ENCODE peak calls at places on chromosome 21, in nine cellular contexts. O, Y, K, E, I, S, Q, M and N are unnamed samples.

GRCh38 chr21:17441370-17441769 is 71.5 kb upstream of the CXADR start:
- DNase-seq in E (peak), M (peak), I (peak), Q (no peak), Y (peak), K (no peak), S (peak), O (no peak), N (no peak)

GRCh38 chr21:38985423-38986378 is 180.0 kb downstream of the ETS2 start:
- DNase-seq in O (peak), E (no peak), Q (peak), K (no peak), Y (peak), S (peak), I (peak), M (no peak), N (no peak)

GRCh38 chr21:15659768-15660423 is 69.9 kb upstream of the USP25 start:
- DNase-seq in E (no peak), S (peak), O (no peak), Q (no peak), M (no peak), I (peak), Y (no peak), K (no peak), N (no peak)

GRCh38 chr21:10272216-10272615 is 249.2 kb upstream of the TPTE start:
- DNase-seq in I (no peak), Q (no peak), K (no peak), Y (peak), M (no peak), O (no peak), E (no peak), S (no peak), N (no peak)

GRCh38 chr21:45317401-45318145 is 29.9 kb upstream of the POFUT2 start:
- DNase-seq in M (no peak), E (no peak), K (no peak), O (no peak), S (peak), I (no peak), Q (no peak), Y (peak), N (no peak)

GRCh38 chr21:15034126-15034848 is 30.5 kb downstream of the NRIP1 start:
- DNase-seq in I (no peak), M (no peak), E (no peak), Q (no peak), Y (peak), S (no peak), K (no peak), O (no peak), N (peak)

GRCh38 chr21:29187939-29188338 is 57.5 kb downstream of the MAP3K7CL start:
- DNase-seq in Y (peak), M (no peak), E (peak), O (no peak), I (no peak), Q (no peak), S (peak), K (no peak), N (no peak)

GRCh38 chr21:15084668-15085067 is 19.9 kb upstream of the NRIP1 start:
- DNase-seq in M (no peak), K (no peak), Y (no peak), O (no peak), Q (no peak), S (no peak), I (no peak), E (no peak), N (no peak)

GRCh38 chr21:33069994-33070811 is at the start of gene OLIG1:
- DNase-seq in Q (no peak), I (peak), E (no peak), K (peak), O (no peak), Y (no peak), S (peak), M (peak), N (no peak)

GRCh38 chr21:17782051-17782450 is 37.1 kb downstream of the C21orf91 start:
- DNase-seq in E (no peak), Q (no peak), K (no peak), M (peak), O (no peak), S (no peak), Y (no peak), I (no peak), N (no peak)

GRCh38 chr21:37658994-37659458 is 257.2 kb downstream of the KCNJ6 start:
- DNase-seq in E (peak), K (no peak), Y (peak), Q (no peak), M (no peak), S (peak), I (peak), O (peak), N (no peak)

GRCh38 chr21:15788847-15789548 is 59.2 kb downstream of the USP25 start:
- DNase-seq in S (peak), M (no peak), K (no peak), Q (no peak), Y (peak), E (no peak), I (no peak), O (no peak), N (peak)

GRCh38 chr21:45318146-45318555 is 30.5 kb upstream of the POFUT2 start:
- DNase-seq in Q (no peak), M (no peak), I (no peak), E (no peak), K (no peak), Y (no peak), S (no peak), O (no peak), N (no peak)

GRCh38 chr21:14850394-14850793 is 214.4 kb downstream of the NRIP1 start:
- DNase-seq in M (no peak), Q (no peak), O (no peak), S (no peak), K (no peak), E (no peak), I (no peak), Y (no peak), N (no peak)

GRCh38 chr21:33261635-33262034 is 4.5 kb upstream of the IL10RB start:
- DNase-seq in I (no peak), M (no peak), Y (peak), K (no peak), O (no peak), S (no peak), E (no peak), Q (peak), N (no peak)

GRCh38 chr21:19034041-19034440 is 630.5 kb upstream of the TMPRSS15 start:
- DNase-seq in M (no peak), Y (no peak), Q (no peak), O (no peak), I (no peak), K (no peak), S (no peak), E (no peak), N (no peak)

GRCh38 chr21:25885880-25886279 is 151.1 kb downstream of the GABPA start:
- DNase-seq in E (no peak), K (no peak), Y (no peak), Q (no peak), S (no peak), M (no peak), I (no peak), O (no peak), N (no peak)
- H3K27ac ChIP-seq in E (no peak), K (no peak), Y (no peak), Q (no peak), S (no peak), M (no peak), I (no peak), O (no peak), N (no peak)

GRCh38 chr21:28090546-28090945 is 902.1 kb downstream of the LTN1 start:
- DNase-seq in O (no peak), E (no peak), I (no peak), K (no peak), M (no peak), Y (no peak), S (no peak), Q (no peak), N (no peak)
- H3K4me3 ChIP-seq in O (no peak), E (no peak), I (peak), K (no peak), M (no peak), Y (no peak), S (no peak), Q (no peak), N (no peak)

GRCh38 chr21:43902441-43902840 is 37.4 kb downstream of the AGPAT3 start:
- DNase-seq in I (no peak), E (no peak), Y (peak), S (no peak), M (no peak), K (no peak), Q (no peak), O (no peak), N (no peak)

GRCh38 chr21:43903451-43904091 is 38.5 kb downstream of the AGPAT3 start:
- DNase-seq in M (no peak), K (no peak), Y (peak), O (no peak), S (no peak), Q (no peak), E (no peak), I (no peak), N (no peak)

GRCh38 chr21:43900690-43901089 is 35.7 kb downstream of the AGPAT3 start:
- DNase-seq in M (no peak), K (no peak), Q (no peak), I (no peak), S (no peak), E (no peak), Y (no peak), O (no peak), N (no peak)

GRCh38 chr21:43900078-43900385 is 35.0 kb downstream of the AGPAT3 start:
- DNase-seq in Y (no peak), O (no peak), E (no peak), S (no peak), I (no peak), Q (no peak), K (no peak), M (no peak), N (no peak)

GRCh38 chr21:43899307-43900077 is 34.5 kb downstream of the AGPAT3 start:
- DNase-seq in S (no peak), K (no peak), M (no peak), I (no peak), O (no peak), E (no peak), Y (no peak), Q (no peak), N (no peak)
- TF ChIP-seq EZH2 in S (no peak), K (no peak), M (no peak), I (no peak), O (no peak), E (no peak), Y (no peak), Q (no peak), N (no peak)

GRCh38 chr21:42039470-42039901 is 29.3 kb upstream of the ZBTB21 start:
- DNase-seq in O (no peak), Y (peak), Q (no peak), M (no peak), I (peak), S (peak), K (no peak), E (no peak), N (no peak)

GRCh38 chr21:42036313-42036712 is 26.2 kb upstream of the ZBTB21 start:
- DNase-seq in S (no peak), K (no peak), Q (no peak), E (no peak), Y (no peak), O (no peak), I (no peak), M (no peak), N (no peak)

GRCh38 chr21:42038826-42039425 is 28.8 kb upstream of the ZBTB21 start:
- DNase-seq in K (no peak), M (no peak), Y (peak), I (no peak), E (no peak), S (no peak), Q (no peak), O (no peak), N (no peak)

GRCh38 chr21:42038393-42038792 is 28.2 kb upstream of the ZBTB21 start:
- DNase-seq in M (no peak), O (no peak), E (no peak), Y (no peak), K (no peak), S (no peak), Q (no peak), I (no peak), N (no peak)

DNA sequence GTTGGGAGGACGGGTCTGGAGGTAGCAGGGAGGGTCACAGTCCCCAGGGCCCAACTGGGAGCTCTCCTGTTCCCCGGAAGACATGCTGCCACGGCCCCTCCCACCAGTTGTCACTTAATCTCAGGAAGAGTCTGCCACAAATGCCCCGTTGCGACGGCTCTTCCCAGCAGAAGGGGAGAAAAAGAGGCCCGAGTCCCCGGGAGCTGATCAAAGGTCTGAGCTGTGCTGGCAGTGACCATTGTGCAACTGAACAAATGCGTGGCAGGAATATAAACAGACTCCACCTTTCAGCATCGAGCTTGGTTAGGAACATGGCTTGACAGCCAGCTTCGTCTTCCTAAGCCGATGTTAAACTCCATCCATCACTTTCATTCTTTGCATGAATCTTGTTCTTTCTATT is 27.8 kb upstream of the ZBTB21 start:
- DNase-seq in K (no peak), Q (no peak), M (no peak), S (no peak), I (peak), O (no peak), E (no peak), Y (peak), N (no peak)
- H3K27ac ChIP-seq in K (no peak), Q (no peak), M (no peak), S (no peak), I (peak), O (no peak), E (no peak), Y (no peak), N (no peak)

DNA sequence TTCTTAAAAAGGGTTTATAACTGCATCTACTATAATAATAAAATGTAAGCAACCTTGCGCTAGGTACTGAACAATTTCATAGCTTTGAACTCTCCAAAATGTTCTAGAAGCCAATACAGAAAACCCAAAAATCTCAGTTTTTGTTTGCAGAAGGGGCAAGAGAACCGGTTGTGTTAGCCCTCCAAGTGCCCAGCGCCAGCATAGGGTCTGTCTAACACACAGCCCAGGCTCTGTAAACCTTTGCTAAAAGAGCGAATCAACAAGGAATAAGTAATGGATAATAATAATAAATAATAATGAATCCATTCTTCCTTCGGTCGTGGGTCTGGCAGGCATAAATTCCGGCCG is 333 bp upstream of the CHAF1B start:
- DNase-seq in I (no peak), E (no peak), K (no peak), Y (no peak), O (no peak), M (no peak), Q (no peak), S (no peak), N (no peak)
- H3K4me3 ChIP-seq in I (peak), E (peak), K (peak), Y (no peak), O (peak), M (peak), Q (peak), S (peak), N (peak)

DNA sequence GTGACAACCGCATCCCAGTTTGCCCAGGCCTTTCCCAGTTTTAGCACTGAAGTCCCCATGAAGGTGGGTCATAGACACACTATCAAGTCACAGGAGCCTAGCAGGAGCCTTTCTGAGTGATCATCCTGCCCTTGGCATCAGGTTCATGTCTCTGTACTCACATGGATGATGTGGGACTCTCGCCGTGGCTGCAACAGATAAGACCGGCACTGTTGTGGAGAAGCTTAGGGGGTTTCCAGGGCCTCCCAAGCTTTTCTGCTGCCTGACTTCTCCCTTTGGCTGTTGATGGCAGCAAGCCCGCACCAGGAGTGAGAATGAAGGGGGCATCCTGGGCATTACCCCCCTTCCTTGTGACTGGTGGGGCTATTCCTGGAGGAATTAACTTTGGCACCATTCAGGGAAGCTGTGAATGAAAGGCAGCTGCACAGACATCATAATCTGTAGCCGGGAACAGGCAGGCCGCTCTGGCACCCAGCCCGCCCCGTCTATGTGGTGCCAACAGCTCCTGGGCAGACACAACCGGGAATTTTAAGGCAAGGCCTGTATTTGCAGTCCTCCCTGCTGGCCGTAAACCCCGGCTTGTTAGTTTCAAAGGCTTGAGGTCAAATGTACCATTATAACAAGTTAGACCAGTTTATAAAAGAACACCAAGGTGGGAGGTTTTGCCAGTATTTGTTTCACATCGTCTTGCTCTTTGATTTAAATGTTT is 148.7 kb downstream of the HUNK start:
- DNase-seq in M (no peak), I (peak), K (no peak), Q (no peak), Y (no peak), E (no peak), S (no peak), O (no peak), N (no peak)
- TF ChIP-seq EZH2 in M (no peak), I (no peak), K (no peak), Q (no peak), Y (no peak), E (no peak), S (no peak), O (no peak), N (no peak)

GRCh38 chr21:41681939-41682718 is 84.7 kb downstream of the RIPK4 start:
- DNase-seq in I (no peak), O (no peak), M (no peak), S (no peak), Q (peak), E (peak), K (no peak), Y (no peak), N (no peak)
- H3K27ac ChIP-seq in I (no peak), O (no peak), M (no peak), S (no peak), Q (no peak), E (peak), K (no peak), Y (no peak), N (no peak)

DNA sequence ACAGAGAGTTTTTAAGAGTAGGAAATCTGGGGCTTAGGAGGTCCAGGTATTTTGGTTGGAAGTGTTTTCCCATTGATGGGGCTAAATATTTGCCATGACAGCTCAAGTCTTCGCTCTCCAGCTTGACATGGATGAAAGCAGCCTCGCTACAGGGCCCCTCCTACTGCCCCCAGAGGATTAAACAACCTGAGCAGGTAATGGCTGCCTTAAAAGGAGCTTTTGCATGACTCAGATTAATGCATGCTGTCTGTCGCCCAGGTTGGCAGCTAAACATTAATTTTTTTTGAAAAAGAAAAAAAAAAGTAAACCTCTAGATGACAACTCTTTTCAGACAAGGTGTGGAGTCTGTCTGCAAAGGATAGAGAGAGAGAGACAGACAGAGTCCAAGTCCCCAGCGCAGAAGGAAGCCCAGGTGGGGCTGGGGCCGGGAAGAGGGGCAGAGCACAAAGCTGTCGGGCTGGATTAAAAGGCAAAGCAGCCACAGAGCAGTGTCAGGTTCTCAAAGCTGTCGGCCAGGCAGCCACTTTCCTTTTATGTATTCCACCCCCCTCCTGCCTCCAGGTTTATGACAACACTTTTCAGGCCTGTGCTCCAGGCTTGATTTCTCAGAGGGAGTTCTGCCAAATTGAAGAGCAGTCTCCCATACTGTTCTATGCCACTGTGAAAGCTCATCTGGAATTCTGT is 127.9 kb downstream of the CLIC6 start:
- DNase-seq in E (no peak), K (no peak), O (no peak), Y (no peak), M (peak), Q (no peak), I (peak), S (no peak), N (no peak)
- H3K4me3 ChIP-seq in E (no peak), K (no peak), O (no peak), Y (no peak), M (no peak), Q (no peak), I (no peak), S (no peak), N (no peak)